ENCODE peak calls at places on chromosomes 5 and 9, in five cellular contexts. B is retinal pigment epithelial cell, A is neural progenitor cell, L is GM06990, G is cardiac muscle cell. O is an unnamed sample.

GRCh38 chr5:55055183-55055582 is 31.1 kb downstream of the GZMK start:
- DNase-seq in B (no peak), A (no peak), L (no peak), G (no peak), O (no peak)

GRCh38 chr5:58499231-58499630 is 8.0 kb downstream of the GAPT start:
- DNase-seq in B (no peak), A (no peak), L (no peak), G (no peak), O (no peak)

GRCh38 chr9:14198544-14199510 is 115.1 kb downstream of the NFIB start:
- DNase-seq in B (no peak), A (peak; percentile 49), L (no peak), G (peak; percentile 76), O (peak; percentile 44)

GRCh38 chr9:131520448-131520847 is 10.6 kb downstream of the UCK1 start:
- DNase-seq in B (no peak), A (no peak), L (no peak), G (no peak), O (no peak)

GRCh38 chr5:61625682-61626620 is 293.9 kb downstream of the ZSWIM6 start:
- DNase-seq in B (no peak), A (peak; percentile 74), L (peak; percentile 58), G (peak; percentile 58), O (peak; percentile 8)

GRCh38 chr5:38104497-38105230 is 153.7 kb upstream of the EGFLAM start:
- DNase-seq in B (no peak), A (peak; percentile 55), L (no peak), G (no peak), O (no peak)

GRCh38 chr5:81172710-81173109 is 60.4 kb upstream of the CKMT2 start:
- DNase-seq in B (no peak), A (no peak), L (no peak), G (no peak), O (no peak)

GRCh38 chr5:95901676-95902646 is 59.7 kb downstream of the ELL2 start:
- DNase-seq in B (no peak), A (no peak), L (no peak), G (peak; percentile 53), O (peak; percentile 96)

GRCh38 chr9:6907772-6908381 is 150.1 kb downstream of the KDM4C start:
- DNase-seq in B (no peak), A (no peak), L (no peak), G (peak; percentile 63), O (peak; percentile 27)

GRCh38 chr5:111587728-111588127 is 75.4 kb upstream of the STARD4 start:
- DNase-seq in B (no peak), A (no peak), L (no peak), G (no peak), O (no peak)

GRCh38 chr9:3898371-3899218 is 372.8 kb upstream of the RFX3 start:
- DNase-seq in B (no peak), A (no peak), L (no peak), G (peak; percentile 56), O (no peak)

GRCh38 chr5:75037106-75037505 is 15.3 kb downstream of the GCNT4 start:
- DNase-seq in B (no peak), A (no peak), L (no peak), G (peak; percentile 51), O (peak; percentile 100)

GRCh38 chr9:133664651-133665050 is 28.5 kb downstream of the DBH start:
- DNase-seq in B (no peak), A (no peak), L (no peak), G (no peak), O (no peak)

GRCh38 chr9:81653240-81653639 is 36.1 kb downstream of the TLE1 start:
- DNase-seq in B (no peak), A (no peak), L (no peak), G (no peak), O (peak; percentile 73)

GRCh38 chr9:102911185-102911584 is 83.9 kb upstream of the CYLC2 start:
- DNase-seq in B (no peak), A (no peak), L (no peak), G (no peak), O (no peak)

GRCh38 chr9:116096853-116097252 is 56.7 kb upstream of the PAPPA start:
- DNase-seq in B (no peak), A (peak; percentile 47), L (no peak), G (peak; percentile 50), O (no peak)

GRCh38 chr5:40477856-40478546 is 201.7 kb upstream of the PTGER4 start:
- DNase-seq in B (peak; percentile 38), A (no peak), L (no peak), G (no peak), O (peak; percentile 68)

GRCh38 chr5:42951847-42952411 is 88.2 kb downstream of the ANXA2R start:
- DNase-seq in B (no peak), A (no peak), L (peak; percentile 82), G (peak; percentile 65), O (no peak)

GRCh38 chr9:137380606-137381005 is 42.4 kb downstream of the EXD3 start:
- DNase-seq in B (no peak), A (no peak), L (no peak), G (no peak), O (no peak)

GRCh38 chr5:97162045-97162444 is 19.6 kb upstream of the LIX1 start:
- DNase-seq in B (peak; percentile 33), A (peak; percentile 81), L (no peak), G (peak; percentile 88), O (peak; percentile 80)

GRCh38 chr5:35133186-35133585 is 85.4 kb upstream of the AGXT2 start:
- DNase-seq in B (no peak), A (no peak), L (no peak), G (no peak), O (no peak)

GRCh38 chr9:98790601-98791146 is 5.7 kb downstream of the ANKS6 start:
- DNase-seq in B (no peak), A (no peak), L (no peak), G (no peak), O (no peak)

GRCh38 chr5:55936100-55936693 is 58.6 kb downstream of the IL6ST start:
- DNase-seq in B (peak; percentile 35), A (peak; percentile 84), L (peak; percentile 52), G (peak; percentile 90), O (peak; percentile 81)

GRCh38 chr5:57340681-57341080 is 141.9 kb downstream of the ACTBL2 start:
- DNase-seq in B (no peak), A (no peak), L (no peak), G (no peak), O (no peak)

GRCh38 chr5:93583525-93583798 is 440 bp downstream of the NR2F1 start:
- DNase-seq in B (no peak), A (no peak), L (no peak), G (peak; percentile 60), O (no peak)

GRCh38 chr9:121690766-121691165 is 39.3 kb downstream of the DAB2IP start:
- DNase-seq in B (no peak), A (no peak), L (no peak), G (no peak), O (no peak)

GRCh38 chr9:121688681-121689080 is 37.2 kb downstream of the DAB2IP start:
- DNase-seq in B (no peak), A (no peak), L (no peak), G (no peak), O (no peak)

GRCh38 chr9:121691890-121692289 is 40.5 kb downstream of the DAB2IP start:
- DNase-seq in B (no peak), A (no peak), L (no peak), G (no peak), O (no peak)

GRCh38 chr9:121689461-121690157 is 38.2 kb downstream of the DAB2IP start:
- DNase-seq in B (no peak), A (no peak), L (no peak), G (no peak), O (no peak)

DNA sequence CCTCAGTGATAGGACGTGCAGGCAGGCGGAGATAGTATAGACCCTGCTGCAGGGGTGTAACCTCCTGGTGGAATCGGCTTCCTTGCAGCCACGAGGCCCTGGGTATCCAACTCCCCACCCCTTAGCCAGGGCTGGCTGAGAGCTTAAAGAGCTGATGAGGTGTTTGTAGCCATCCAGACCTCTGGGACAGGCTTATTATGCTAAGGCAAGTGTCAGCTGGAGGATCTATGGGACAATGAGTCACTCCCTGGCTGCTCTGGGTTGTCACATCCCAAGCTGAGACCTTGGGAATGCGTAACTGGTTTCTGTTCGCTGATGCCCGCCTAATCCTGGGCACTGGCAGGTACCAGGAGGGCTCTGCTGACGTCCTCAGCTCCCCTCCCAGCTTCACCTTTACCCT is 38.9 kb downstream of the DAB2IP start:
- DNase-seq in B (peak; percentile 75), A (peak; percentile 39), L (no peak), G (no peak), O (no peak)
- TF ChIP-seq CTCF in B (no peak), A (no peak), L (no peak), G (no peak), O (no peak)

DNA sequence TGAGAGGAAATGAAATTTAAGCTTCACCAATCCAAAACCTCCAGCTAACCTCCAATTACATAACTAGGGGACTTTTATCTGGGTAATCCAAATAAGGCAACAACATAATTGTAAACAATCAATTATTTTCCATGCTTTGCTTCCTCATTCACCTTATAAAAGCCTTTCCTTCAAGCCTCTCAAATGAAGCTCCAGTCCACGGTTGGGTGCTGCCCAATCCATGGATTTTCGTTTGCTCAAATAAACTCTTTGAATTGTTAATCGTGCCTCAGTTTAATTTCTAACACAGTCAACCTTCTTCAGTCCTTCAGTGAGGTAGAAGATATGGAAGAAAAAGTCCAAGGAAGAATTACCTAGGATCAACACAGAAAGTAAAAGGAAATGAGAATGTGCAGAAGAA is 25.2 kb upstream of the SLC31A2 start:
- DNase-seq in B (no peak), A (no peak), L (no peak), G (no peak), O (no peak)
- TF ChIP-seq CTCF in B (no peak), A (no peak), L (no peak), G (no peak), O (no peak)

GRCh38 chr5:139186293-139186692 is 11.9 kb downstream of the SIL1 start:
- DNase-seq in B (no peak), A (no peak), L (no peak), G (peak; percentile 51), O (no peak)
- TF ChIP-seq CTCF in B (no peak), A (no peak), L (no peak), G (no peak), O (no peak)

GRCh38 chr5:71783891-71784290 is 64.8 kb downstream of the CARTPT start:
- DNase-seq in B (no peak), A (no peak), L (no peak), G (no peak), O (no peak)

GRCh38 chr5:71782393-71782770 is 63.3 kb downstream of the CARTPT start:
- DNase-seq in B (no peak), A (no peak), L (no peak), G (no peak), O (no peak)

GRCh38 chr5:71782771-71783770 is 64.0 kb downstream of the CARTPT start:
- DNase-seq in B (peak; percentile 21), A (peak; percentile 89), L (peak; percentile 44), G (peak; percentile 85), O (peak; percentile 56)

GRCh38 chr5:71780597-71780996 is 61.5 kb downstream of the CARTPT start:
- DNase-seq in B (no peak), A (no peak), L (no peak), G (no peak), O (no peak)

DNA sequence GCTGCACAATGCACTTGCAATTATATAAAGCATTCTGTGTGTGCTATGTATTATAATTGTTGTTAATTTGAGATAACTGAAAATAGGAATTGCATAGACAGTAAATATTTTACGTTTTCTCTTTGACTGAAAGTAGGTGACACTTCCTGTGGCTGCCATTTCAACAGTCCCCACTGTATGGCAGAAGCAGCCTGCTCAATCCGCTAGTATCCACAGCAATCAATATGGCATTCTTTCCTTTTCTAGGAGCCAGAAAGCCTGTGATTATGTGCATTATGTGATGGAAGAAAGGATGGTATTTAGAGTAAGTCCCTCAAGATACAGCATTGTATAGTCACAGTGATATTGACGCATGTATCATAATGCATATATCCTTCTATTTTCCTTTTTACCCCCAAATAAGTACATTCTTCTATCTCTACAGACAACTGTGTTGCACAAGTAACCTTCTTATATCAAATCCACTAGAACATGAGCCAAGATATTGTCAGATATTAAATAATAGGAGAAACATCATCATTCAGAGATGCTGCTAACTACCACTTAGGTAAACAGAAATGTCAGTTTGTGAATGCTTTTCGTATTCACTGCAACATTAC is 59.7 kb downstream of the CARTPT start:
- DNase-seq in B (no peak), A (peak; percentile 61), L (no peak), G (peak; percentile 57), O (peak; percentile 25)
- TF ChIP-seq CTCF in B (peak; percentile 74), A (peak; percentile 74), L (no peak), G (peak; percentile 60), O (peak; percentile 38)

O was measured in bronchial epithelial cell.